ENCODE peak calls at places on chromosomes 11 and 22, in ten cellular contexts. J is cardiac muscle cell, N is adipocyte, B is OCI-LY7, G is GM06990, D is left ventricle myocardium inferior, C is BE2C, H is Caco-2, W is body of pancreas, M is lower lobe of right lung. F is an unnamed sample. For H3K36me3, the result is how much of the 10 kb centered on the place peaks cover.

GRCh38 chr22:48275412-48275811 is 1513.0 kb downstream of the TBC1D22A start:
- DNase-seq in J (no peak), N (no peak), B (no peak), G (no peak), D (no peak), C (no peak), H (no peak), W (no peak), M (no peak), F (no peak)

GRCh38 chr22:28051787-28052356 is 132.8 kb upstream of the PITPNB start:
- DNase-seq in J (peak), N (peak), B (peak), G (no peak), D (peak), C (peak), H (peak), W (peak), M (no peak), F (peak)

GRCh38 chr11:10934293-10934850 is 76.5 kb upstream of the ZBED5 start:
- DNase-seq in J (peak), N (no peak), B (peak), G (no peak), D (no peak), C (no peak), H (peak), W (no peak), M (no peak), F (no peak)

GRCh38 chr11:96161271-96162089 is 181.5 kb downstream of the MAML2 start:
- DNase-seq in J (no peak), N (peak), B (no peak), G (no peak), D (no peak), C (no peak), H (no peak), W (no peak), M (no peak), F (no peak)

GRCh38 chr22:26851125-26851524 is 193.7 kb downstream of the MIAT start:
- DNase-seq in J (no peak), N (no peak), B (no peak), G (no peak), D (no peak), C (no peak), H (no peak), W (no peak), M (no peak), F (no peak)

GRCh38 chr11:130726234-130726559 is 190.1 kb downstream of the SNX19 start:
- DNase-seq in J (no peak), N (peak), B (no peak), G (no peak), D (no peak), C (no peak), H (no peak), W (no peak), M (no peak), F (no peak)

GRCh38 chr11:114774599-114775365 is 96.5 kb downstream of the NXPE2 start:
- DNase-seq in J (peak), N (peak), B (peak), G (no peak), D (no peak), C (peak), H (peak), W (peak), M (no peak), F (no peak)

GRCh38 chr22:30754521-30754920 is 59.8 kb downstream of the OSBP2 start:
- DNase-seq in J (no peak), N (no peak), B (no peak), G (no peak), D (no peak), C (no peak), H (no peak), W (no peak), M (no peak), F (no peak)

GRCh38 chr11:112834277-112834755 is 126.9 kb upstream of the NCAM1 start:
- DNase-seq in J (peak), N (no peak), B (no peak), G (no peak), D (peak), C (peak), H (no peak), W (peak), M (no peak), F (peak)

GRCh38 chr22:48554893-48555552 is 1272.7 kb downstream of the BRD1 start:
- DNase-seq in J (no peak), N (no peak), B (no peak), G (no peak), D (no peak), C (no peak), H (no peak), W (no peak), M (no peak), F (no peak)

GRCh38 chr11:102121329-102121728 is 11.1 kb downstream of the YAP1 start:
- DNase-seq in J (no peak), N (peak), B (no peak), G (no peak), D (no peak), C (no peak), H (peak), W (no peak), M (no peak), F (no peak)

GRCh38 chr11:14537134-14537599 is 17.0 kb upstream of the PSMA1 start:
- DNase-seq in J (peak), N (peak), B (peak), G (no peak), D (no peak), C (peak), H (peak), W (peak), M (no peak), F (no peak)

GRCh38 chr11:6895010-6895409 is 2.7 kb upstream of the OR2D2 start:
- DNase-seq in J (no peak), N (no peak), B (no peak), G (peak), D (no peak), C (no peak), H (no peak), W (no peak), M (no peak), F (no peak)

GRCh38 chr11:132785878-132786277 is 746.4 kb downstream of the OPCML start:
- DNase-seq in J (no peak), N (no peak), B (no peak), G (no peak), D (no peak), C (no peak), H (no peak), W (no peak), M (no peak), F (no peak)

GRCh38 chr11:9251306-9251705 is 13.8 kb downstream of the DENND5A start:
- DNase-seq in J (no peak), N (no peak), B (no peak), G (no peak), D (no peak), C (no peak), H (no peak), W (no peak), M (no peak), F (no peak)

GRCh38 chr11:12006552-12007229 is 1.7 kb downstream of the DKK3 start:
- DNase-seq in J (no peak), N (no peak), B (no peak), G (no peak), D (no peak), C (no peak), H (no peak), W (no peak), M (no peak), F (no peak)

GRCh38 chr22:37498289-37498909 is 12.2 kb upstream of the MFNG start:
- DNase-seq in J (peak), N (no peak), B (peak), G (peak), D (no peak), C (peak), H (peak), W (peak), M (no peak), F (no peak)

GRCh38 chr22:48765595-48765994 is 1062.1 kb downstream of the BRD1 start:
- DNase-seq in J (no peak), N (no peak), B (no peak), G (no peak), D (no peak), C (no peak), H (no peak), W (no peak), M (no peak), F (peak)

GRCh38 chr11:13321431-13321830 is 43.8 kb downstream of the BMAL1 start:
- DNase-seq in J (no peak), N (no peak), B (no peak), G (no peak), D (no peak), C (no peak), H (no peak), W (no peak), M (no peak), F (no peak)

GRCh38 chr11:65183201-65183891 is 1.6 kb downstream of the CAPN1 start:
- DNase-seq in J (no peak), N (no peak), B (no peak), G (no peak), D (no peak), C (no peak), H (no peak), W (peak), M (peak), F (peak)

GRCh38 chr11:4551346-4551979 is 6.5 kb downstream of the OR52M1 start:
- DNase-seq in J (no peak), N (peak), B (no peak), G (no peak), D (no peak), C (no peak), H (no peak), W (no peak), M (no peak), F (no peak)

GRCh38 chr11:61905801-61906521 is 11.4 kb downstream of the RAB3IL1 start:
- DNase-seq in J (no peak), N (no peak), B (no peak), G (no peak), D (no peak), C (no peak), H (no peak), W (no peak), M (no peak), F (no peak)

GRCh38 chr11:8110396-8110795 is 29.4 kb downstream of the TUB start:
- DNase-seq in J (no peak), N (no peak), B (no peak), G (no peak), D (no peak), C (no peak), H (no peak), W (no peak), M (no peak), F (no peak)

GRCh38 chr11:1515082-1516060 is 28.8 kb upstream of the MOB2 start:
- DNase-seq in J (peak), N (peak), B (peak), G (peak), D (peak), C (peak), H (peak), W (peak), M (peak), F (peak)

GRCh38 chr11:64918056-64918455 is 1.0 kb upstream of the ATG2A start:
- DNase-seq in J (peak), N (peak), B (peak), G (no peak), D (no peak), C (no peak), H (no peak), W (no peak), M (no peak), F (no peak)

GRCh38 chr22:18023509-18024275 is 669 bp downstream of the MICAL3 start:
- DNase-seq in J (peak), N (peak), B (peak), G (peak), D (peak), C (peak), H (peak), W (peak), M (no peak), F (peak)

GRCh38 chr11:35419713-35420333 is 465 bp upstream of the SLC1A2 start:
- DNase-seq in J (peak), N (no peak), B (no peak), G (no peak), D (peak), C (no peak), H (no peak), W (no peak), M (peak), F (no peak)

GRCh38 chr11:87778341-87778740 is 396.9 kb downstream of the RAB38 start:
- DNase-seq in J (no peak), N (no peak), B (no peak), G (no peak), D (no peak), C (no peak), H (no peak), W (no peak), M (no peak), F (no peak)

DNA sequence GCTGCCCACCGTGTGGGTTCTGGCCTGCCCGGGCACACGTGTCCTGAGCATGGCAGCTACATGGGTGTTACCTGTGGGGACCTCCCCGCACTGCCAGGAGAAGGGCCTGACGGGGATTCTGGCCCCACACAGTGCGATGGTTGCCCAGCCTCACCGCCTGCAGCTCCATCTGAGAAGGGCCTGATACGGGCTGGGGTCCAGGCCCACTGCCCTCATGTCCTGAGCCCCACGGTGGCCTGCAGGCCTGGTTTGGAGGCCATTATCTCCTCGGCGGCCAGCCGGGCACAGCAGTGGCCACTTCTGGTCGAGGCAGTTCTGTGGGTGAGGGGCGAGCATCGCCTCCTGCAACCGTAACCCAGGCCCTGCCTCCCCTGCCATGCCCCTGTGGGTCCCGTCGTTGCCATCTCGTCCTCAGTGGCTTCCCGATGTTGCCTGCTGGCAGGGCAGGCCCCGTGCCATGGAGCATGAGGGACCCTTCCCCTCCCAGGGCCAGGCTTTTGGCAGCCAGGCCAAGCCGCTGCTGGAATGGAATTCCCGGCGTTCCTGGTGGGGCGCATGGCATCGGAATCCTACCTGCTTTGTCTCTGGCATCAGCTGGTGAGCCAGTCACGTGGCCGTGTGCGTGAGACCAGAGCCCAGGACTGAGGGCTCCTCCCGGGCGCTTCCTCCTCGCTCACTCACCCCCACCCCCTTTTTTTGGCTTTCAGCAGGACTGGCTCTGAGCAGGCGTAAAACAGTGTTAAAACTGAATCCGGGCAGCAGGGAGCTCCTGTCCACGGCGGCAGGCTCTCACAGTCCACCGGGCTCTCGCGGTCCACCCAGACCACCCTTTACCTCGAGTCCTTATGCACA is 71.9 kb upstream of the PPARA start:
- DNase-seq in J (no peak), N (no peak), B (no peak), G (no peak), D (peak), C (peak), H (no peak), W (peak), M (peak), F (peak)
- H3K36me3 ChIP-seq in J (under half), N (under half), B (under half), G (under half), D (under half), C (half or more), H (under half), W (under half), M (under half), F (under half)

DNA sequence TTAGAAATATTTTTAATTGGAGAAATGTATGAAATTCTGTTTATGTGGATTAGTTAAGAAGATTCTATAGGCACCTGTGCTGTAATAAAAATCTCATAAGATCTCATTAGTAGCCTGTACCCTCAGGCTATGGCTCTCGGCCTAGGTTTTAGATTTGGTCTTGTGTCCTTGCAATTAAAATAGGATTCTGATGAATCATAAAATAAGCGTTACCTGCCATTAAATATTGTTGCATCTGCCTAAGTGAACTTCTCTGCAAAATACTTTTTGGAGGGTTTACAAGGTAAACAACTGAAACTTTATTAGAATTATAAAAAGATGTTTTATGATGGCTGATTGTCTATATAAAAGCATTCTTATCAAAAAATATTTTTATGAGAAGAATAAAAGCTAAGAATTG is 804.1 kb upstream of the ANO3 start:
- DNase-seq in J (no peak), N (no peak), B (no peak), G (no peak), D (no peak), C (no peak), H (no peak), W (no peak), M (no peak), F (no peak)
- H3K36me3 ChIP-seq in J (under half), N (under half), B (under half), G (under half), D (under half), C (under half), H (under half), W (under half), M (under half), F (under half)

GRCh38 chr11:74091549-74091948 is 79.3 kb downstream of the C2CD3 start:
- DNase-seq in J (no peak), N (no peak), B (no peak), G (no peak), D (no peak), C (no peak), H (no peak), W (no peak), M (no peak), F (no peak)

GRCh38 chr11:74090701-74091100 is 80.1 kb downstream of the C2CD3 start:
- DNase-seq in J (no peak), N (no peak), B (peak), G (no peak), D (no peak), C (no peak), H (peak), W (no peak), M (no peak), F (no peak)

GRCh38 chr11:74097838-74098237 is 73.0 kb downstream of the C2CD3 start:
- DNase-seq in J (no peak), N (no peak), B (peak), G (no peak), D (no peak), C (no peak), H (no peak), W (no peak), M (no peak), F (no peak)

GRCh38 chr11:74094393-74094792 is 76.4 kb downstream of the C2CD3 start:
- DNase-seq in J (no peak), N (no peak), B (no peak), G (no peak), D (no peak), C (no peak), H (peak), W (no peak), M (no peak), F (no peak)

DNA sequence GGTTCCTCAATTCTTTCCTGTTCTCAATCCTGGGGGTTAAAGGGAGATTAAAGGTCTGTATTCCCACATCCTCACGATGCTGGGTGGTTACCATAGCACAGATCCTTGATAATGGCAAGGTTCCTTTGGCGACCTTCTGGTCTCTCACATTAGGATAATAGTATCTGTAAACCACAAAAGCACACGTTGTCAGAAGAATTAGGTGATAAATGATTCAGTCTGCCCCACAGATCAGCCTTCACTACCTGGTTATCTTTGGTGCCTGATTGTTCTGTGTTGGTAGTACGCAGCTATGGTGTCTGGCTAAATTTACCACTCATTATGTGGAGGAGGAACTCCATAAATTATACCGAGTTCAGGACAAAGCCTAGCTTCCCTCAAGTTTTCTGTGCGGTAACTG is 78.4 kb downstream of the C2CD3 start:
- DNase-seq in J (no peak), N (no peak), B (no peak), G (no peak), D (no peak), C (no peak), H (no peak), W (no peak), M (no peak), F (no peak)
- H3K36me3 ChIP-seq in J (under half), N (half or more), B (half or more), G (under half), D (half or more), C (half or more), H (under half), W (under half), M (half or more), F (under half)

GRCh38 chr11:122750047-122750446 is 88.3 kb upstream of the CRTAM start:
- DNase-seq in J (no peak), N (no peak), B (peak), G (no peak), D (no peak), C (no peak), H (no peak), W (no peak), M (no peak), F (no peak)

GRCh38 chr11:122746611-122747305 is 91.2 kb downstream of the UBASH3B start:
- DNase-seq in J (no peak), N (no peak), B (no peak), G (no peak), D (no peak), C (no peak), H (no peak), W (no peak), M (no peak), F (no peak)

GRCh38 chr11:122747358-122747757 is 90.9 kb upstream of the CRTAM start:
- DNase-seq in J (no peak), N (no peak), B (no peak), G (no peak), D (no peak), C (no peak), H (no peak), W (no peak), M (no peak), F (no peak)

GRCh38 chr11:122751298-122752070 is 86.8 kb upstream of the CRTAM start:
- DNase-seq in J (no peak), N (no peak), B (no peak), G (no peak), D (no peak), C (peak), H (no peak), W (no peak), M (no peak), F (no peak)

GRCh38 chr11:122748968-122749687 is 89.2 kb upstream of the CRTAM start:
- DNase-seq in J (peak), N (peak), B (peak), G (peak), D (no peak), C (no peak), H (no peak), W (peak), M (no peak), F (no peak)
- H3K36me3 ChIP-seq in J (under half), N (under half), B (under half), G (under half), D (under half), C (under half), H (under half), W (under half), M (under half), F (under half)

GRCh38 chr22:40361100-40361499 is 9.3 kb upstream of the SGSM3 start:
- DNase-seq in J (no peak), N (no peak), B (no peak), G (no peak), D (no peak), C (no peak), H (no peak), W (no peak), M (no peak), F (no peak)
- H3K36me3 ChIP-seq in J (half or more), N (half or more), B (half or more), G (under half), D (half or more), C (half or more), H (under half), W (half or more), M (half or more), F (under half)

DNA sequence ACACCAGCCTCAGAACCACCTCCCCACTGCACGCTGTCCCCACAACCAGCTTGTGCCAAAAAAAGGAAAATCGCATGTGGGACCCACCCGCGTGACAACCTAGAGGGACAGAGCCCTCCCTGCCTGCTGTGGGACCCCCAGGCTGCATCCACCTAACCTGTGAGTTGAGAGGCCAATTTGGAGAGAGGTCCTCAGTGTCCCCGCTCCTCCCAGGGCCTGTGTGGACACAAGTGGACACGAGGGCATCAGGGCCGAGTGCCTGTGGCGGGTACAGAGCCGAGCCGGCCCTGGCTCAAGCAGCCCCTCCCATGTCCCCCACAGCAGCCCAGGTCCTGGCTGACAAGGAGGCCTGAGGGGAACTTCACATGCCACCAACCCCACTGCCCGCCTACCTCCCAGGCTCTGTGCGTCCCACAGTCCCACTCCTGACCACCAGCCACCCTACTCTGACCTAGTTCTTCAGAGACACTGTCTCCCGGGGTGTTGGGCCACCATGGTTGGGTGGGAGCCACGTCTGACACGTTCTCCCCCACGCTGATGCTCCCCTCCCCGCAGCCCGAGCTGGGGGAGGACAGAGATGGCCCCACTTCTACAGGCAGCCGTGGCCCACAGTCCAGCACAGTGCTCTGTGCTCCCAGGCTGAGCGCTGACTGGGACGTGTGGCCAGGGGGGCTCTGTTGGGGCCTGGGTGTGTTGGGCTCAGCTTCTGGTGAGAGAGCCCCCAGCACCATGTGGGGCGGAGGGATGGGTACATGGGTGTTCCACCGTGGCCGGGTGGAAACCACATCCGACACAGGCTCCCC is 19.2 kb downstream of the SELENOO start:
- DNase-seq in J (no peak), N (no peak), B (no peak), G (no peak), D (no peak), C (no peak), H (no peak), W (no peak), M (peak), F (peak)
- H3K36me3 ChIP-seq in J (under half), N (half or more), B (half or more), G (half or more), D (half or more), C (half or more), H (under half), W (half or more), M (half or more), F (under half)

F was measured in right lobe of liver.